ENCODE peak calls at places on chromosome 13, in seven cellular contexts. One of them, this sample, is unnamed.

GRCh38 chr13:71787461-71787860 is 79.5 kb downstream of the DACH1 start:
- DNase-seq in stimulated activated CD4-positive, alpha-beta T cell treated with anti-CD3 and anti-CD28 coated beads, Interleukin-4, amount 100 ng/mL, for 4 hours: no peak
- DNase-seq in HTR-8/SVneo: no peak
- DNase-seq in M059J: no peak
- DNase-seq in GF-D8: no peak
- DNase-seq in epithelial cell of proximal tubule: no peak
- DNase-seq in stimulated activated naive CD8-positive, alpha-beta T cell treated with anti-CD3 and anti-CD28 coated beads, Interleukin-15, Interleukin-2, amounts not matched to agents 100 U/mL and 50 U/mL, for 24 hours: no peak
- DNase-seq in this sample: no peak

GRCh38 chr13:29573190-29573589 is 22.3 kb downstream of the SLC7A1 start:
- DNase-seq in stimulated activated CD4-positive, alpha-beta T cell treated with anti-CD3 and anti-CD28 coated beads, Interleukin-4, amount 100 ng/mL, for 4 hours: no peak
- DNase-seq in HTR-8/SVneo: no peak
- DNase-seq in M059J: no peak
- DNase-seq in GF-D8: peak; percentile 81
- DNase-seq in epithelial cell of proximal tubule: no peak
- DNase-seq in stimulated activated naive CD8-positive, alpha-beta T cell treated with anti-CD3 and anti-CD28 coated beads, Interleukin-15, Interleukin-2, amounts not matched to agents 100 U/mL and 50 U/mL, for 24 hours: no peak
- DNase-seq in this sample: no peak

GRCh38 chr13:47112205-47112896 is 215.5 kb upstream of the HTR2A start:
- DNase-seq in stimulated activated CD4-positive, alpha-beta T cell treated with anti-CD3 and anti-CD28 coated beads, Interleukin-4, amount 100 ng/mL, for 4 hours: no peak
- DNase-seq in HTR-8/SVneo: no peak
- DNase-seq in M059J: peak; percentile 20
- DNase-seq in GF-D8: no peak
- DNase-seq in epithelial cell of proximal tubule: no peak
- DNase-seq in stimulated activated naive CD8-positive, alpha-beta T cell treated with anti-CD3 and anti-CD28 coated beads, Interleukin-15, Interleukin-2, amounts not matched to agents 100 U/mL and 50 U/mL, for 24 hours: no peak
- DNase-seq in this sample: no peak

GRCh38 chr13:50713849-50714248 is 129.6 kb downstream of the DLEU7 start:
- DNase-seq in stimulated activated CD4-positive, alpha-beta T cell treated with anti-CD3 and anti-CD28 coated beads, Interleukin-4, amount 100 ng/mL, for 4 hours: no peak
- DNase-seq in HTR-8/SVneo: peak; percentile 12
- DNase-seq in M059J: peak; percentile 92
- DNase-seq in GF-D8: peak; percentile 99
- DNase-seq in epithelial cell of proximal tubule: no peak
- DNase-seq in stimulated activated naive CD8-positive, alpha-beta T cell treated with anti-CD3 and anti-CD28 coated beads, Interleukin-15, Interleukin-2, amounts not matched to agents 100 U/mL and 50 U/mL, for 24 hours: peak; percentile 17
- DNase-seq in this sample: peak; percentile 12

GRCh38 chr13:111949311-111949710 is 117.6 kb upstream of the SOX1 start:
- DNase-seq in stimulated activated CD4-positive, alpha-beta T cell treated with anti-CD3 and anti-CD28 coated beads, Interleukin-4, amount 100 ng/mL, for 4 hours: no peak
- DNase-seq in HTR-8/SVneo: no peak
- DNase-seq in M059J: no peak
- DNase-seq in GF-D8: no peak
- DNase-seq in epithelial cell of proximal tubule: no peak
- DNase-seq in stimulated activated naive CD8-positive, alpha-beta T cell treated with anti-CD3 and anti-CD28 coated beads, Interleukin-15, Interleukin-2, amounts not matched to agents 100 U/mL and 50 U/mL, for 24 hours: no peak
- DNase-seq in this sample: no peak

GRCh38 chr13:42247883-42248282 is 24.1 kb upstream of the AKAP11 start:
- DNase-seq in stimulated activated CD4-positive, alpha-beta T cell treated with anti-CD3 and anti-CD28 coated beads, Interleukin-4, amount 100 ng/mL, for 4 hours: no peak
- DNase-seq in HTR-8/SVneo: no peak
- DNase-seq in M059J: peak; percentile 17
- DNase-seq in GF-D8: no peak
- DNase-seq in epithelial cell of proximal tubule: no peak
- DNase-seq in stimulated activated naive CD8-positive, alpha-beta T cell treated with anti-CD3 and anti-CD28 coated beads, Interleukin-15, Interleukin-2, amounts not matched to agents 100 U/mL and 50 U/mL, for 24 hours: no peak
- DNase-seq in this sample: no peak

GRCh38 chr13:95403349-95404140 is 102.3 kb upstream of the ABCC4 start:
- DNase-seq in stimulated activated CD4-positive, alpha-beta T cell treated with anti-CD3 and anti-CD28 coated beads, Interleukin-4, amount 100 ng/mL, for 4 hours: no peak
- DNase-seq in HTR-8/SVneo: no peak
- DNase-seq in M059J: no peak
- DNase-seq in GF-D8: no peak
- DNase-seq in epithelial cell of proximal tubule: no peak
- DNase-seq in stimulated activated naive CD8-positive, alpha-beta T cell treated with anti-CD3 and anti-CD28 coated beads, Interleukin-15, Interleukin-2, amounts not matched to agents 100 U/mL and 50 U/mL, for 24 hours: peak; percentile 9
- DNase-seq in this sample: no peak

GRCh38 chr13:58461217-58461616 is 829.7 kb downstream of the PCDH17 start:
- DNase-seq in stimulated activated CD4-positive, alpha-beta T cell treated with anti-CD3 and anti-CD28 coated beads, Interleukin-4, amount 100 ng/mL, for 4 hours: no peak
- DNase-seq in HTR-8/SVneo: no peak
- DNase-seq in M059J: no peak
- DNase-seq in GF-D8: no peak
- DNase-seq in epithelial cell of proximal tubule: no peak
- DNase-seq in stimulated activated naive CD8-positive, alpha-beta T cell treated with anti-CD3 and anti-CD28 coated beads, Interleukin-15, Interleukin-2, amounts not matched to agents 100 U/mL and 50 U/mL, for 24 hours: no peak
- DNase-seq in this sample: no peak

GRCh38 chr13:25281937-25282332 is 5.4 kb downstream of the MTMR6 start:
- DNase-seq in stimulated activated CD4-positive, alpha-beta T cell treated with anti-CD3 and anti-CD28 coated beads, Interleukin-4, amount 100 ng/mL, for 4 hours: no peak
- DNase-seq in HTR-8/SVneo: no peak
- DNase-seq in M059J: no peak
- DNase-seq in GF-D8: no peak
- DNase-seq in epithelial cell of proximal tubule: no peak
- DNase-seq in stimulated activated naive CD8-positive, alpha-beta T cell treated with anti-CD3 and anti-CD28 coated beads, Interleukin-15, Interleukin-2, amounts not matched to agents 100 U/mL and 50 U/mL, for 24 hours: peak; percentile 43
- DNase-seq in this sample: peak; percentile 24

GRCh38 chr13:102198418-102199322 is 203.2 kb downstream of the FGF14 start:
- DNase-seq in stimulated activated CD4-positive, alpha-beta T cell treated with anti-CD3 and anti-CD28 coated beads, Interleukin-4, amount 100 ng/mL, for 4 hours: no peak
- DNase-seq in HTR-8/SVneo: no peak
- DNase-seq in M059J: peak; percentile 1
- DNase-seq in GF-D8: no peak
- DNase-seq in epithelial cell of proximal tubule: no peak
- DNase-seq in stimulated activated naive CD8-positive, alpha-beta T cell treated with anti-CD3 and anti-CD28 coated beads, Interleukin-15, Interleukin-2, amounts not matched to agents 100 U/mL and 50 U/mL, for 24 hours: no peak
- DNase-seq in this sample: no peak

GRCh38 chr13:105591308-105591707 is 944.2 kb downstream of the EFNB2 start:
- DNase-seq in stimulated activated CD4-positive, alpha-beta T cell treated with anti-CD3 and anti-CD28 coated beads, Interleukin-4, amount 100 ng/mL, for 4 hours: no peak
- DNase-seq in HTR-8/SVneo: no peak
- DNase-seq in M059J: peak; percentile 32
- DNase-seq in GF-D8: no peak
- DNase-seq in epithelial cell of proximal tubule: no peak
- DNase-seq in stimulated activated naive CD8-positive, alpha-beta T cell treated with anti-CD3 and anti-CD28 coated beads, Interleukin-15, Interleukin-2, amounts not matched to agents 100 U/mL and 50 U/mL, for 24 hours: no peak
- DNase-seq in this sample: no peak

GRCh38 chr13:94382520-94382919 is 97.0 kb downstream of the DCT start:
- DNase-seq in stimulated activated CD4-positive, alpha-beta T cell treated with anti-CD3 and anti-CD28 coated beads, Interleukin-4, amount 100 ng/mL, for 4 hours: no peak
- DNase-seq in HTR-8/SVneo: no peak
- DNase-seq in M059J: no peak
- DNase-seq in GF-D8: no peak
- DNase-seq in epithelial cell of proximal tubule: no peak
- DNase-seq in stimulated activated naive CD8-positive, alpha-beta T cell treated with anti-CD3 and anti-CD28 coated beads, Interleukin-15, Interleukin-2, amounts not matched to agents 100 U/mL and 50 U/mL, for 24 hours: no peak
- DNase-seq in this sample: no peak

GRCh38 chr13:61795580-61795979 is 379.9 kb upstream of the PCDH20 start:
- DNase-seq in stimulated activated CD4-positive, alpha-beta T cell treated with anti-CD3 and anti-CD28 coated beads, Interleukin-4, amount 100 ng/mL, for 4 hours: no peak
- DNase-seq in HTR-8/SVneo: no peak
- DNase-seq in M059J: no peak
- DNase-seq in GF-D8: no peak
- DNase-seq in epithelial cell of proximal tubule: no peak
- DNase-seq in stimulated activated naive CD8-positive, alpha-beta T cell treated with anti-CD3 and anti-CD28 coated beads, Interleukin-15, Interleukin-2, amounts not matched to agents 100 U/mL and 50 U/mL, for 24 hours: no peak
- DNase-seq in this sample: no peak

GRCh38 chr13:95641961-95642621 is 2.4 kb downstream of the DZIP1 start:
- DNase-seq in stimulated activated CD4-positive, alpha-beta T cell treated with anti-CD3 and anti-CD28 coated beads, Interleukin-4, amount 100 ng/mL, for 4 hours: no peak
- DNase-seq in HTR-8/SVneo: no peak
- DNase-seq in M059J: no peak
- DNase-seq in GF-D8: no peak
- DNase-seq in epithelial cell of proximal tubule: no peak
- DNase-seq in stimulated activated naive CD8-positive, alpha-beta T cell treated with anti-CD3 and anti-CD28 coated beads, Interleukin-15, Interleukin-2, amounts not matched to agents 100 U/mL and 50 U/mL, for 24 hours: peak; percentile 19
- DNase-seq in this sample: peak; percentile 14

GRCh38 chr13:74128171-74128767 is 5.9 kb downstream of the KLF12 start:
- DNase-seq in stimulated activated CD4-positive, alpha-beta T cell treated with anti-CD3 and anti-CD28 coated beads, Interleukin-4, amount 100 ng/mL, for 4 hours: no peak
- DNase-seq in HTR-8/SVneo: no peak
- DNase-seq in M059J: peak; percentile 72
- DNase-seq in GF-D8: no peak
- DNase-seq in epithelial cell of proximal tubule: no peak
- DNase-seq in stimulated activated naive CD8-positive, alpha-beta T cell treated with anti-CD3 and anti-CD28 coated beads, Interleukin-15, Interleukin-2, amounts not matched to agents 100 U/mL and 50 U/mL, for 24 hours: peak; percentile 55
- DNase-seq in this sample: peak; percentile 21

GRCh38 chr13:73230714-73231113 is 171.9 kb downstream of the KLF5 start:
- DNase-seq in stimulated activated CD4-positive, alpha-beta T cell treated with anti-CD3 and anti-CD28 coated beads, Interleukin-4, amount 100 ng/mL, for 4 hours: peak; percentile 3
- DNase-seq in HTR-8/SVneo: no peak
- DNase-seq in M059J: no peak
- DNase-seq in GF-D8: peak; percentile 97
- DNase-seq in epithelial cell of proximal tubule: no peak
- DNase-seq in stimulated activated naive CD8-positive, alpha-beta T cell treated with anti-CD3 and anti-CD28 coated beads, Interleukin-15, Interleukin-2, amounts not matched to agents 100 U/mL and 50 U/mL, for 24 hours: no peak
- DNase-seq in this sample: peak; percentile 15

GRCh38 chr13:111314852-111315251 is 5.6 kb upstream of the TEX29 start:
- DNase-seq in stimulated activated CD4-positive, alpha-beta T cell treated with anti-CD3 and anti-CD28 coated beads, Interleukin-4, amount 100 ng/mL, for 4 hours: no peak
- DNase-seq in HTR-8/SVneo: no peak
- DNase-seq in M059J: no peak
- DNase-seq in GF-D8: no peak
- DNase-seq in epithelial cell of proximal tubule: no peak
- DNase-seq in stimulated activated naive CD8-positive, alpha-beta T cell treated with anti-CD3 and anti-CD28 coated beads, Interleukin-15, Interleukin-2, amounts not matched to agents 100 U/mL and 50 U/mL, for 24 hours: no peak
- DNase-seq in this sample: no peak

GRCh38 chr13:76307157-76307556 is 579.0 kb downstream of the KCTD12 start:
- DNase-seq in stimulated activated CD4-positive, alpha-beta T cell treated with anti-CD3 and anti-CD28 coated beads, Interleukin-4, amount 100 ng/mL, for 4 hours: no peak
- DNase-seq in HTR-8/SVneo: no peak
- DNase-seq in M059J: no peak
- DNase-seq in GF-D8: no peak
- DNase-seq in epithelial cell of proximal tubule: no peak
- DNase-seq in stimulated activated naive CD8-positive, alpha-beta T cell treated with anti-CD3 and anti-CD28 coated beads, Interleukin-15, Interleukin-2, amounts not matched to agents 100 U/mL and 50 U/mL, for 24 hours: no peak
- DNase-seq in this sample: no peak

GRCh38 chr13:83378901-83379300 is 503.4 kb downstream of the SLITRK1 start:
- DNase-seq in stimulated activated CD4-positive, alpha-beta T cell treated with anti-CD3 and anti-CD28 coated beads, Interleukin-4, amount 100 ng/mL, for 4 hours: no peak
- DNase-seq in HTR-8/SVneo: no peak
- DNase-seq in M059J: no peak
- DNase-seq in GF-D8: no peak
- DNase-seq in epithelial cell of proximal tubule: no peak
- DNase-seq in stimulated activated naive CD8-positive, alpha-beta T cell treated with anti-CD3 and anti-CD28 coated beads, Interleukin-15, Interleukin-2, amounts not matched to agents 100 U/mL and 50 U/mL, for 24 hours: no peak
- DNase-seq in this sample: no peak

GRCh38 chr13:46633416-46633815 is 80.4 kb downstream of the LRCH1 start:
- DNase-seq in stimulated activated CD4-positive, alpha-beta T cell treated with anti-CD3 and anti-CD28 coated beads, Interleukin-4, amount 100 ng/mL, for 4 hours: no peak
- DNase-seq in HTR-8/SVneo: peak; percentile 33
- DNase-seq in M059J: peak; percentile 79
- DNase-seq in GF-D8: no peak
- DNase-seq in epithelial cell of proximal tubule: peak; percentile 73
- DNase-seq in stimulated activated naive CD8-positive, alpha-beta T cell treated with anti-CD3 and anti-CD28 coated beads, Interleukin-15, Interleukin-2, amounts not matched to agents 100 U/mL and 50 U/mL, for 24 hours: no peak
- DNase-seq in this sample: no peak

GRCh38 chr13:42047561-42048322 is 706 bp upstream of the DGKH start:
- DNase-seq in stimulated activated CD4-positive, alpha-beta T cell treated with anti-CD3 and anti-CD28 coated beads, Interleukin-4, amount 100 ng/mL, for 4 hours: peak; percentile 30
- DNase-seq in HTR-8/SVneo: peak; percentile 23
- DNase-seq in M059J: peak; percentile 76
- DNase-seq in GF-D8: no peak
- DNase-seq in epithelial cell of proximal tubule: no peak
- DNase-seq in stimulated activated naive CD8-positive, alpha-beta T cell treated with anti-CD3 and anti-CD28 coated beads, Interleukin-15, Interleukin-2, amounts not matched to agents 100 U/mL and 50 U/mL, for 24 hours: peak; percentile 59
- DNase-seq in this sample: peak; percentile 47

GRCh38 chr13:98315466-98315865 is 138.4 kb upstream of the RNF113B start:
- DNase-seq in stimulated activated CD4-positive, alpha-beta T cell treated with anti-CD3 and anti-CD28 coated beads, Interleukin-4, amount 100 ng/mL, for 4 hours: no peak
- DNase-seq in HTR-8/SVneo: no peak
- DNase-seq in M059J: no peak
- DNase-seq in GF-D8: no peak
- DNase-seq in epithelial cell of proximal tubule: no peak
- DNase-seq in stimulated activated naive CD8-positive, alpha-beta T cell treated with anti-CD3 and anti-CD28 coated beads, Interleukin-15, Interleukin-2, amounts not matched to agents 100 U/mL and 50 U/mL, for 24 hours: no peak
- DNase-seq in this sample: no peak

GRCh38 chr13:27011661-27012060 is 159.9 kb downstream of the USP12 start:
- DNase-seq in stimulated activated CD4-positive, alpha-beta T cell treated with anti-CD3 and anti-CD28 coated beads, Interleukin-4, amount 100 ng/mL, for 4 hours: no peak
- DNase-seq in HTR-8/SVneo: no peak
- DNase-seq in M059J: no peak
- DNase-seq in GF-D8: no peak
- DNase-seq in epithelial cell of proximal tubule: no peak
- DNase-seq in stimulated activated naive CD8-positive, alpha-beta T cell treated with anti-CD3 and anti-CD28 coated beads, Interleukin-15, Interleukin-2, amounts not matched to agents 100 U/mL and 50 U/mL, for 24 hours: no peak
- DNase-seq in this sample: no peak

GRCh38 chr13:48110132-48110868 is 15.4 kb upstream of the MED4 start:
- DNase-seq in stimulated activated CD4-positive, alpha-beta T cell treated with anti-CD3 and anti-CD28 coated beads, Interleukin-4, amount 100 ng/mL, for 4 hours: no peak
- DNase-seq in HTR-8/SVneo: no peak
- DNase-seq in M059J: peak; percentile 76
- DNase-seq in GF-D8: no peak
- DNase-seq in epithelial cell of proximal tubule: no peak
- DNase-seq in stimulated activated naive CD8-positive, alpha-beta T cell treated with anti-CD3 and anti-CD28 coated beads, Interleukin-15, Interleukin-2, amounts not matched to agents 100 U/mL and 50 U/mL, for 24 hours: no peak
- DNase-seq in this sample: no peak

GRCh38 chr13:102399791-102400618 is 1.8 kb downstream of the FGF14 start:
- DNase-seq in stimulated activated CD4-positive, alpha-beta T cell treated with anti-CD3 and anti-CD28 coated beads, Interleukin-4, amount 100 ng/mL, for 4 hours: no peak
- DNase-seq in HTR-8/SVneo: no peak
- DNase-seq in M059J: no peak
- DNase-seq in GF-D8: no peak
- DNase-seq in epithelial cell of proximal tubule: no peak
- DNase-seq in stimulated activated naive CD8-positive, alpha-beta T cell treated with anti-CD3 and anti-CD28 coated beads, Interleukin-15, Interleukin-2, amounts not matched to agents 100 U/mL and 50 U/mL, for 24 hours: peak; percentile 18
- DNase-seq in this sample: peak; percentile 24

GRCh38 chr13:22825186-22825585 is 355.6 kb upstream of the SGCG start:
- DNase-seq in stimulated activated CD4-positive, alpha-beta T cell treated with anti-CD3 and anti-CD28 coated beads, Interleukin-4, amount 100 ng/mL, for 4 hours: no peak
- DNase-seq in HTR-8/SVneo: no peak
- DNase-seq in M059J: no peak
- DNase-seq in GF-D8: no peak
- DNase-seq in epithelial cell of proximal tubule: no peak
- DNase-seq in stimulated activated naive CD8-positive, alpha-beta T cell treated with anti-CD3 and anti-CD28 coated beads, Interleukin-15, Interleukin-2, amounts not matched to agents 100 U/mL and 50 U/mL, for 24 hours: no peak
- DNase-seq in this sample: no peak

GRCh38 chr13:102203718-102204117 is 198.1 kb downstream of the FGF14 start:
- DNase-seq in stimulated activated CD4-positive, alpha-beta T cell treated with anti-CD3 and anti-CD28 coated beads, Interleukin-4, amount 100 ng/mL, for 4 hours: no peak
- DNase-seq in HTR-8/SVneo: no peak
- DNase-seq in M059J: no peak
- DNase-seq in GF-D8: no peak
- DNase-seq in epithelial cell of proximal tubule: no peak
- DNase-seq in stimulated activated naive CD8-positive, alpha-beta T cell treated with anti-CD3 and anti-CD28 coated beads, Interleukin-15, Interleukin-2, amounts not matched to agents 100 U/mL and 50 U/mL, for 24 hours: no peak
- DNase-seq in this sample: no peak

GRCh38 chr13:20435616-20436368 is 89.9 kb downstream of the CRYL1 start:
- DNase-seq in stimulated activated CD4-positive, alpha-beta T cell treated with anti-CD3 and anti-CD28 coated beads, Interleukin-4, amount 100 ng/mL, for 4 hours: no peak
- DNase-seq in HTR-8/SVneo: no peak
- DNase-seq in M059J: no peak
- DNase-seq in GF-D8: no peak
- DNase-seq in epithelial cell of proximal tubule: no peak
- DNase-seq in stimulated activated naive CD8-positive, alpha-beta T cell treated with anti-CD3 and anti-CD28 coated beads, Interleukin-15, Interleukin-2, amounts not matched to agents 100 U/mL and 50 U/mL, for 24 hours: no peak
- DNase-seq in this sample: no peak

GRCh38 chr13:98405690-98406344 is 171.1 kb downstream of the STK24 start:
- DNase-seq in stimulated activated CD4-positive, alpha-beta T cell treated with anti-CD3 and anti-CD28 coated beads, Interleukin-4, amount 100 ng/mL, for 4 hours: no peak
- DNase-seq in HTR-8/SVneo: no peak
- DNase-seq in M059J: no peak
- DNase-seq in GF-D8: no peak
- DNase-seq in epithelial cell of proximal tubule: no peak
- DNase-seq in stimulated activated naive CD8-positive, alpha-beta T cell treated with anti-CD3 and anti-CD28 coated beads, Interleukin-15, Interleukin-2, amounts not matched to agents 100 U/mL and 50 U/mL, for 24 hours: no peak
- DNase-seq in this sample: no peak

GRCh38 chr13:111219306-111219705 is 101.1 kb upstream of the TEX29 start:
- DNase-seq in stimulated activated CD4-positive, alpha-beta T cell treated with anti-CD3 and anti-CD28 coated beads, Interleukin-4, amount 100 ng/mL, for 4 hours: no peak
- DNase-seq in HTR-8/SVneo: no peak
- DNase-seq in M059J: no peak
- DNase-seq in GF-D8: no peak
- DNase-seq in epithelial cell of proximal tubule: peak; percentile 51
- DNase-seq in stimulated activated naive CD8-positive, alpha-beta T cell treated with anti-CD3 and anti-CD28 coated beads, Interleukin-15, Interleukin-2, amounts not matched to agents 100 U/mL and 50 U/mL, for 24 hours: no peak
- DNase-seq in this sample: no peak

GRCh38 chr13:29713841-29714240 is 118.4 kb upstream of the SLC7A1 start:
- DNase-seq in stimulated activated CD4-positive, alpha-beta T cell treated with anti-CD3 and anti-CD28 coated beads, Interleukin-4, amount 100 ng/mL, for 4 hours: no peak
- DNase-seq in HTR-8/SVneo: no peak
- DNase-seq in M059J: no peak
- DNase-seq in GF-D8: no peak
- DNase-seq in epithelial cell of proximal tubule: no peak
- DNase-seq in stimulated activated naive CD8-positive, alpha-beta T cell treated with anti-CD3 and anti-CD28 coated beads, Interleukin-15, Interleukin-2, amounts not matched to agents 100 U/mL and 50 U/mL, for 24 hours: no peak
- DNase-seq in this sample: no peak

GRCh38 chr13:113649212-113649611 is 8.8 kb downstream of the ATP4B start:
- DNase-seq in stimulated activated CD4-positive, alpha-beta T cell treated with anti-CD3 and anti-CD28 coated beads, Interleukin-4, amount 100 ng/mL, for 4 hours: no peak
- DNase-seq in HTR-8/SVneo: no peak
- DNase-seq in M059J: no peak
- DNase-seq in GF-D8: no peak
- DNase-seq in epithelial cell of proximal tubule: no peak
- DNase-seq in stimulated activated naive CD8-positive, alpha-beta T cell treated with anti-CD3 and anti-CD28 coated beads, Interleukin-15, Interleukin-2, amounts not matched to agents 100 U/mL and 50 U/mL, for 24 hours: no peak
- DNase-seq in this sample: no peak